ENCODE peak calls at places on chromosomes 16 and 17, in six cellular contexts. W is stomach, V is HCT116, B is esophagus muscularis mucosa, C is GM12892, E is prostate gland. O is an unnamed sample.

GRCh38 chr16:30786115-30786935 is 680 bp downstream of the ZNF629 start:
- DNase-seq in V (no peak), W (peak; percentile 41), E (no peak), B (no peak), C (no peak), O (no peak)

GRCh38 chr16:29839822-29840221 is 19.6 kb downstream of the MVP start:
- DNase-seq in W (no peak), V (no peak), C (no peak), B (no peak), E (no peak), O (no peak)

GRCh38 chr16:85535352-85536072 is 77.6 kb upstream of the GSE1 start:
- DNase-seq in W (peak; percentile 42), C (no peak), V (no peak), E (no peak), B (no peak), O (no peak)

GRCh38 chr16:79943738-79944137 is 343.2 kb upstream of the MAF start:
- DNase-seq in C (no peak), V (no peak), E (no peak), W (no peak), B (no peak), O (no peak)

GRCh38 chr17:81556175-81556691 is 4.1 kb upstream of the FAAP100 start:
- DNase-seq in E (no peak), C (no peak), B (no peak), V (no peak), W (no peak), O (no peak)

GRCh38 chr17:13939222-13939621 is 130.1 kb upstream of the COX10 start:
- DNase-seq in V (no peak), B (no peak), C (no peak), E (no peak), W (no peak), O (no peak)

GRCh38 chr16:89282523-89282922 is 65.0 kb downstream of the ZNF778 start:
- DNase-seq in V (no peak), W (no peak), B (no peak), E (no peak), C (no peak), O (no peak)

GRCh38 chr16:49634235-49635008 is 221.5 kb downstream of the ZNF423 start:
- DNase-seq in E (no peak), B (no peak), W (no peak), C (no peak), V (no peak), O (no peak)

GRCh38 chr17:12180644-12181261 is 160.1 kb downstream of the MAP2K4 start:
- DNase-seq in B (no peak), W (no peak), C (no peak), V (peak; percentile 47), E (peak; percentile 30), O (peak; percentile 1)

GRCh38 chr17:66354981-66355380 is 52.6 kb downstream of the PRKCA start:
- DNase-seq in V (no peak), C (no peak), E (no peak), W (no peak), B (no peak), O (no peak)

GRCh38 chr17:55286681-55287589 is 22.2 kb downstream of the HLF start:
- DNase-seq in V (peak; percentile 54), C (no peak), E (no peak), B (no peak), W (peak; percentile 78), O (no peak)

GRCh38 chr16:85767569-85767968 is 16.7 kb upstream of the C16orf74 start:
- DNase-seq in W (no peak), B (no peak), C (no peak), E (no peak), V (peak; percentile 67), O (no peak)

GRCh38 chr16:85029413-85029794 is 1.8 kb downstream of the KIAA0513 start:
- DNase-seq in B (no peak), E (peak; percentile 76), C (peak; percentile 53), V (no peak), W (no peak), O (no peak)

GRCh38 chr16:62077998-62078397 is 41.8 kb upstream of the CDH8 start:
- DNase-seq in W (no peak), C (no peak), B (no peak), E (no peak), V (no peak), O (no peak)

GRCh38 chr17:76246080-76247066 is 6.1 kb upstream of the RNF157 start:
- DNase-seq in B (no peak), W (no peak), E (no peak), V (no peak), C (peak; percentile 79), O (no peak)

GRCh38 chr16:69283851-69284250 is 27.3 kb upstream of the VPS4A start:
- DNase-seq in V (no peak), W (no peak), B (no peak), C (no peak), E (no peak), O (no peak)

GRCh38 chr17:2954898-2955445 is 108.4 kb downstream of the OR1D5 start:
- DNase-seq in V (peak; percentile 94), C (no peak), B (no peak), W (peak; percentile 32), E (no peak), O (no peak)

GRCh38 chr17:77032929-77033328 is 107.8 kb upstream of the SEC14L1 start:
- DNase-seq in B (no peak), E (no peak), V (no peak), W (no peak), C (no peak), O (no peak)

GRCh38 chr16:12682441-12682840 is 121.2 kb downstream of the CPPED1 start:
- DNase-seq in E (no peak), W (no peak), C (no peak), B (no peak), V (no peak), O (no peak)

GRCh38 chr17:50149099-50149424 is 1.4 kb downstream of the PPP1R9B start:
- DNase-seq in W (no peak), E (no peak), B (no peak), C (no peak), V (no peak), O (no peak)

GRCh38 chr17:50151041-50151936 is 812 bp upstream of the PPP1R9B start:
- DNase-seq in E (peak; percentile 86), B (peak; percentile 96), V (peak; percentile 85), C (peak; percentile 94), W (peak; percentile 91), O (no peak)

GRCh38 chr17:50148226-50149098 is 2.0 kb downstream of the PPP1R9B start:
- DNase-seq in V (no peak), B (no peak), W (peak; percentile 62), C (peak; percentile 74), E (peak; percentile 83), O (no peak)

GRCh38 chr17:50150354-50151040 is at the start of gene PPP1R9B:
- DNase-seq in W (no peak), B (no peak), E (no peak), V (no peak), C (no peak), O (no peak)

GRCh38 chr17:50149425-50150353 is 788 bp downstream of the PPP1R9B start:
- DNase-seq in E (peak; percentile 47), V (no peak), C (no peak), B (no peak), W (peak; percentile 77), O (no peak)
- TF ChIP-seq POLR2AphosphoS5 in E (no peak), V (peak; percentile 18), C (no peak), B (no peak), W (peak; percentile 54), O (no peak)

DNA sequence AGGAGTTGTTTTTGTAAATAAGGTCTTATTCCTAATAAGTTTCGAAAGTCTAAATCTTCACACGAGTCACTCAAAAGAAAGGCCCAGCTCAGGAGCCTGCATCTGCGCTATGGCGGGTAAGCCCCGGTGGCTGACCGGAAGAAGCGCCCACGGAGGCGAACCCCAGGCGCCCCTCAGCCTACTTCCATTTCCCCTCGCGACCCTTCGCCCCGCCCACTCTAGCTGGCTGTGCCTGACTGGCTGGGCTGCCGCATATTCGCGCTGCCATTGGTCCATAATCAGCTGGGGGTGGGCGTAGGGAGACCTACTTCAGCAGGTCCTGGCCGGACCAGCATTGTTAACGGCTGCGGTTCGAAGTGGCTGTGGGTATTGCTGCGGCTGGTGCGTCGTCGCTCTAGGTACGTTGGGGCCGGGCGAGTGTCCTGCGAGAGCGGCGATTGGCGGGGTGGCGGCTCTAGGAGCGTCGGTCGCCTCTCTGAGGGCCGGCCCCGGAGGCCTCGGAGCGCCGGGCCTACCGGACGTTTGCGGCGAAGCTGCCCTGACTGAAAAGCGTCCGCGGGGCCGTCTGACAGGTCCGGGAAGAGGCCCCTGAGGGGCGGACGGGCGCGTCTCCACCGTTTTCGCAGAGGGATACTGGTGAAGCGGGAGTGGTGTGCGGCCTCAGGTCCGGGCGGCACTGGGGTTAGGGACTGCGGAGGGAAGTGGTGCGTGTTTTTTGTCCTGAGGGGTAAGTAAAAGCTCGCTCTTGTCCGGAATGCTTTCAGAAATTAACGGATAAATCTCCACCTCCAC is at the start of gene ATF7IP2:
- DNase-seq in E (peak; percentile 53), V (peak; percentile 87), W (peak; percentile 89), C (peak; percentile 87), B (peak; percentile 94), O (peak; percentile 52)
- TF ChIP-seq POLR2AphosphoS5 in E (peak; percentile 84), V (peak; percentile 98), W (peak; percentile 87), C (peak; percentile 97), B (peak; percentile 84), O (peak; percentile 96)

GRCh38 chr17:38712593-38712992 is 7.5 kb downstream of the MLLT6 start:
- DNase-seq in E (no peak), V (no peak), B (no peak), C (no peak), W (no peak), O (no peak)

GRCh38 chr17:38716368-38717005 is 11.4 kb downstream of the MLLT6 start:
- DNase-seq in E (no peak), B (no peak), W (no peak), C (no peak), V (no peak), O (no peak)

GRCh38 chr17:38713456-38713855 is 8.4 kb downstream of the MLLT6 start:
- DNase-seq in W (no peak), C (peak; percentile 7), E (no peak), B (no peak), V (no peak), O (no peak)

GRCh38 chr17:38717139-38717745 is 12.2 kb downstream of the MLLT6 start:
- DNase-seq in V (no peak), E (no peak), W (no peak), B (no peak), C (no peak), O (no peak)

GRCh38 chr17:38715216-38715943 is 10.3 kb downstream of the MLLT6 start:
- DNase-seq in W (no peak), C (no peak), B (no peak), E (no peak), V (no peak), O (no peak)
- TF ChIP-seq POLR2AphosphoS5 in W (no peak), C (no peak), B (no peak), E (no peak), V (peak; percentile 18), O (no peak)

GRCh38 chr16:87950765-87951549 is at the start of gene BANP:
- DNase-seq in B (peak; percentile 98), W (peak; percentile 98), C (peak; percentile 97), E (peak; percentile 98), V (peak; percentile 100), O (peak; percentile 79)

GRCh38 chr16:87954361-87954760 is 3.1 kb downstream of the BANP start:
- DNase-seq in V (no peak), B (no peak), E (no peak), C (no peak), W (peak; percentile 44), O (no peak)

GRCh38 chr16:87952751-87953150 is 1.5 kb downstream of the BANP start:
- DNase-seq in B (no peak), E (no peak), W (no peak), V (no peak), C (no peak), O (no peak)

GRCh38 chr16:87953308-87954208 is 2.3 kb downstream of the BANP start:
- DNase-seq in C (no peak), B (no peak), W (no peak), V (no peak), E (no peak), O (no peak)

GRCh38 chr16:87951550-87952538 is 610 bp downstream of the BANP start:
- DNase-seq in W (no peak), B (no peak), C (no peak), E (no peak), V (no peak), O (no peak)
- TF ChIP-seq POLR2AphosphoS5 in W (no peak), B (no peak), C (no peak), E (no peak), V (no peak), O (no peak)